ENCODE peak calls at places on chromosomes 11 and 22, in four cellular contexts. F, N, B and A are unnamed samples.

GRCh38 chr22:39205344-39206021 is 39.3 kb downstream of the PDGFB start:
- DNase-seq in B (peak), F (no peak), N (no peak), A (peak)

GRCh38 chr22:30763815-30764686 is 69.4 kb downstream of the OSBP2 start:
- DNase-seq in F (peak), B (peak), N (peak), A (peak)

GRCh38 chr22:23752750-23753149 is 1.5 kb downstream of the VPREB3 start:
- DNase-seq in B (no peak), N (no peak), F (no peak), A (no peak)

GRCh38 chr11:128525411-128526243 is 61.7 kb downstream of the ETS1 start:
- DNase-seq in F (no peak), B (peak), N (no peak), A (no peak)

GRCh38 chr22:50260801-50261614 is 475 bp downstream of the MAPK12 start:
- DNase-seq in F (no peak), B (peak), N (no peak), A (no peak)

GRCh38 chr11:93025558-93026255 is 56.3 kb downstream of the MTNR1B start:
- DNase-seq in N (no peak), B (no peak), F (no peak), A (no peak)

GRCh38 chr11:2885017-2885675 is 429 bp downstream of the CDKN1C start:
- DNase-seq in F (no peak), N (peak), B (peak), A (no peak)

GRCh38 chr11:44559207-44559943 is 6.1 kb upstream of the CD82 start:
- DNase-seq in F (no peak), B (peak), N (no peak), A (peak)

GRCh38 chr11:134330611-134331564 is 900 bp upstream of the GLB1L2 start:
- DNase-seq in F (no peak), N (no peak), B (peak), A (no peak)